ENCODE peak calls at places on chromosomes 12 and 14, in six cellular contexts. D, V, L, X, F and O are unnamed samples.
A peak's percentile ranks its signal among the peaks of the same experiment; 100 is the strongest.

GRCh38 chr12:119055977-119056376 is 74.6 kb downstream of the SRRM4 start:
- DNase-seq in D (no peak), V (no peak), L (no peak), X (no peak), F (no peak), O (no peak)

GRCh38 chr12:63319386-63319785 is 168.4 kb upstream of the AVPR1A start:
- DNase-seq in D (no peak), V (no peak), L (no peak), X (no peak), F (no peak), O (no peak)

GRCh38 chr12:13386269-13387039 is 189.9 kb downstream of the EMP1 start:
- DNase-seq in D (no peak), V (no peak), L (no peak), X (no peak), F (no peak), O (no peak)

GRCh38 chr12:7017870-7018349 is 366 bp downstream of the LPCAT3 start:
- DNase-seq in D (peak; percentile 91), V (peak; percentile 4), L (no peak), X (peak; percentile 39), F (no peak), O (no peak)

GRCh38 chr14:80996049-80996901 is 40.9 kb downstream of the TSHR start:
- DNase-seq in D (peak; percentile 75), V (no peak), L (no peak), X (peak; percentile 84), F (no peak), O (peak; percentile 18)

GRCh38 chr12:11635341-11635740 is 14.1 kb upstream of the ETV6 start:
- DNase-seq in D (no peak), V (no peak), L (no peak), X (no peak), F (no peak), O (no peak)

GRCh38 chr14:92897922-92898599 is 24.9 kb upstream of the CHGA start:
- DNase-seq in D (no peak), V (peak; percentile 10), L (no peak), X (no peak), F (no peak), O (no peak)

GRCh38 chr14:35687335-35687939 is 121.7 kb downstream of the RALGAPA1 start:
- DNase-seq in D (peak; percentile 65), V (peak; percentile 8), L (no peak), X (peak; percentile 40), F (peak; percentile 3), O (peak; percentile 9)

GRCh38 chr12:89029961-89030360 is 322.3 kb downstream of the DUSP6 start:
- DNase-seq in D (no peak), V (no peak), L (no peak), X (no peak), F (no peak), O (no peak)

GRCh38 chr12:12681061-12681765 is 14.8 kb downstream of the GPR19 start:
- DNase-seq in D (no peak), V (no peak), L (no peak), X (no peak), F (no peak), O (no peak)

GRCh38 chr12:97308576-97309198 is 153.9 kb upstream of the RMST start:
- DNase-seq in D (peak; percentile 56), V (no peak), L (no peak), X (peak; percentile 33), F (no peak), O (peak; percentile 37)

GRCh38 chr12:1644113-1644512 is 15.1 kb downstream of the WNT5B start:
- DNase-seq in D (no peak), V (no peak), L (no peak), X (no peak), F (no peak), O (no peak)